ENCODE peak calls at places on chromosomes 2 and 18, in seven cellular contexts. A is lower lobe of right lung, Z is left ventricle myocardium inferior, O is BE2C, Q is WERI-Rb-1, M is HL-60, U is IMR-90. L is an unnamed sample.
A peak's percentile ranks its signal among the peaks of the same experiment; 100 is the strongest.

GRCh38 chr2:121898483-121898882 is 143.0 kb downstream of the TSN start:
- DNase-seq in A (no peak), M (no peak), U (peak; percentile 71), Q (no peak), Z (no peak), O (no peak), L (peak; percentile 43)

GRCh38 chr2:47282621-47283272 is 120.2 kb upstream of the MSH2 start:
- DNase-seq in M (no peak), O (peak; percentile 21), Z (no peak), Q (no peak), U (no peak), A (no peak), L (no peak)

GRCh38 chr2:235005603-235006259 is 53.9 kb downstream of the SH3BP4 start:
- DNase-seq in O (peak; percentile 80), M (no peak), Q (peak; percentile 96), A (no peak), U (no peak), Z (peak; percentile 59), L (no peak)

GRCh38 chr2:237306083-237306786 is 107.7 kb downstream of the COL6A3 start:
- DNase-seq in U (peak; percentile 91), Q (no peak), M (no peak), Z (no peak), O (no peak), A (no peak), L (peak; percentile 83)

GRCh38 chr2:188596054-188596453 is 304.4 kb downstream of the GULP1 start:
- DNase-seq in Z (no peak), O (no peak), A (no peak), Q (no peak), U (peak; percentile 55), M (no peak), L (no peak)

GRCh38 chr2:157404363-157404762 is 39.5 kb downstream of the CYTIP start:
- DNase-seq in M (peak; percentile 29), Q (no peak), U (no peak), A (peak; percentile 24), O (no peak), Z (no peak), L (no peak)

GRCh38 chr2:234203135-234203984 is 152.9 kb downstream of the SPP2 start:
- DNase-seq in O (no peak), Z (no peak), M (no peak), U (peak; percentile 96), Q (no peak), A (no peak), L (peak; percentile 91)

GRCh38 chr2:186459009-186459408 is 27.1 kb upstream of the ZC3H15 start:
- DNase-seq in Z (no peak), U (peak; percentile 28), Q (no peak), A (no peak), O (no peak), M (no peak), L (no peak)

GRCh38 chr2:131493199-131494018 is 1.2 kb upstream of the MZT2A start:
- DNase-seq in O (no peak), M (no peak), Q (no peak), U (no peak), Z (no peak), A (no peak), L (peak; percentile 7)

GRCh38 chr2:168758970-168759820 is 43.2 kb upstream of the NOSTRIN start:
- DNase-seq in M (peak; percentile 20), Q (no peak), O (peak; percentile 22), Z (no peak), U (peak; percentile 59), A (no peak), L (peak; percentile 36)

GRCh38 chr2:174588463-174588862 is 9.1 kb downstream of the WIPF1 start:
- DNase-seq in A (no peak), Z (no peak), M (no peak), U (no peak), O (no peak), Q (no peak), L (no peak)

GRCh38 chr2:191679818-191680600 is 2.1 kb downstream of the NABP1 start:
- DNase-seq in O (no peak), Z (no peak), A (no peak), Q (no peak), M (peak; percentile 55), U (peak; percentile 93), L (no peak)

GRCh38 chr18:25109484-25109883 is 242.5 kb downstream of the ZNF521 start:
- DNase-seq in Q (no peak), O (no peak), M (no peak), Z (no peak), U (peak; percentile 63), A (no peak), L (peak; percentile 14)

GRCh38 chr2:16281451-16282330 is 341.3 kb downstream of the MYCN start:
- DNase-seq in Z (no peak), U (no peak), Q (peak; percentile 79), M (no peak), O (peak; percentile 100), A (no peak), L (no peak)

GRCh38 chr2:25927357-25927756 is 49.1 kb upstream of the ASXL2 start:
- DNase-seq in Z (no peak), M (no peak), Q (no peak), O (no peak), A (no peak), U (no peak), L (no peak)

GRCh38 chr2:150214626-150215025 is 272.8 kb downstream of the RND3 start:
- DNase-seq in Q (no peak), Z (no peak), O (no peak), U (no peak), M (no peak), A (no peak), L (no peak)

GRCh38 chr2:45895477-45895876 is 244.0 kb downstream of the PRKCE start:
- DNase-seq in O (no peak), U (peak; percentile 83), A (no peak), Z (no peak), M (no peak), Q (no peak), L (peak; percentile 16)

GRCh38 chr2:44273076-44273475 is 2.2 kb upstream of the SLC3A1 start:
- DNase-seq in Z (no peak), U (no peak), Q (no peak), M (no peak), A (no peak), O (no peak), L (no peak)

GRCh38 chr18:44130365-44130942 is 550.2 kb upstream of the SETBP1 start:
- DNase-seq in U (peak; percentile 3), Q (peak; percentile 17), M (peak; percentile 8), Z (no peak), O (peak; percentile 28), A (no peak), L (peak; percentile 57)

GRCh38 chr18:76228716-76229115 is 266.3 kb downstream of the ZNF516 start:
- DNase-seq in Q (no peak), U (no peak), O (no peak), Z (no peak), A (no peak), M (no peak), L (no peak)

GRCh38 chr2:236939751-236940229 is 145.9 kb upstream of the COPS8 start:
- DNase-seq in U (no peak), Z (no peak), M (no peak), Q (peak; percentile 84), O (peak; percentile 57), A (no peak), L (no peak)

GRCh38 chr2:174326880-174327558 is 7.7 kb upstream of the SP9 start:
- DNase-seq in Q (no peak), M (no peak), Z (no peak), O (no peak), U (no peak), A (no peak), L (no peak)

GRCh38 chr2:263022-263738 is 652 bp downstream of the SH3YL1 start:
- DNase-seq in A (no peak), O (no peak), U (no peak), Q (no peak), Z (no peak), M (no peak), L (no peak)

GRCh38 chr2:8447610-8448221 is 234.1 kb upstream of the ID2 start:
- DNase-seq in Z (no peak), Q (no peak), A (no peak), M (no peak), O (no peak), U (peak; percentile 63), L (peak; percentile 29)

GRCh38 chr2:79100301-79100700 is 12.5 kb upstream of the REG1B start:
- DNase-seq in Z (no peak), A (no peak), O (no peak), Q (no peak), U (no peak), M (no peak), L (no peak)

GRCh38 chr2:121326628-121327027 is 41.6 kb upstream of the TFCP2L1 start:
- DNase-seq in Z (no peak), M (no peak), U (no peak), O (no peak), Q (no peak), A (no peak), L (no peak)

GRCh38 chr2:69989017-69989416 is 27.6 kb upstream of the ASPRV1 start:
- DNase-seq in Z (no peak), A (no peak), Q (no peak), U (no peak), M (no peak), O (no peak), L (no peak)

DNA sequence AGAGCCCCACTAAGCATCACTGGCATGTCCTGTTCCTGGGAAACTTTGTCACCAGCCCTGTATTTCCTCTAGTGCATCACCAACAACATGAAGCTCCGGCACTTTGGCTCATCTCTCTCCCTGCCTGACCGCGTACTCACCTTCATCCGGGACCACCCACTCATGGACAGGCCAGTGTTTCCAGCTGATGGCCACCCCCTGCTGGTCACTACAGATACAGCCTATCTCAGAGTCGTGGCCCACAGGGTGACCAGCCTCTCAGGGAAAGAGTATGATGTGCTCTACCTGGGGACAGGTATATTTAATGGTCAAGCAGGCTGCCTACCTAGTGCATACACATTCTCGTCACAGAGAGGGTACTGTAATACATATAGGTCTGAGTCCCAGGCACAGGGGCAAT is 21.0 kb downstream of the SEMA4F start:
- DNase-seq in A (no peak), Q (peak; percentile 53), Z (no peak), O (no peak), U (no peak), M (no peak), L (no peak)
- TF ChIP-seq CTCF in A (no peak), Q (peak; percentile 83), Z (no peak), O (no peak), U (peak; percentile 6), M (no peak), L (peak; percentile 48)

GRCh38 chr18:58947136-58947732 is 82.6 kb downstream of the ZNF532 start:
- DNase-seq in O (no peak), Z (no peak), Q (no peak), A (no peak), M (no peak), U (no peak), L (no peak)
- H3K4me3 ChIP-seq in O (no peak overlapping the region), Z (no peak overlapping the region), Q (no peak overlapping the region), A (no peak overlapping the region), M (no peak overlapping the region), U (no peak overlapping the region), L (no peak overlapping the region)

GRCh38 chr2:219542931-219543595 is 546 bp downstream of the CHPF start:
- DNase-seq in A (no peak), U (peak; percentile 16), Z (peak; percentile 33), M (no peak), O (no peak), Q (peak; percentile 64), L (peak; percentile 15)
- TF ChIP-seq CTCF in A (peak; percentile 5), U (no peak), Z (no peak), M (no peak), O (no peak), Q (no peak), L (no peak)

GRCh38 chr18:9612989-9613388 is 1.4 kb downstream of the PPP4R1 start:
- DNase-seq in A (no peak), Q (no peak), Z (no peak), U (no peak), O (no peak), M (no peak), L (no peak)
- H3K4me3 ChIP-seq in A (peak overlapping the region; percentile 77), Q (peak overlapping the region; percentile 95), Z (peak overlapping the region; percentile 82), U (peak overlapping the region; percentile 81), O (peak overlapping the region; percentile 53), M (peak overlapping the region; percentile 86), L (peak overlapping the region; percentile 80)

GRCh38 chr2:190382851-190383250 is 25.3 kb upstream of the MFSD6 start:
- DNase-seq in Z (no peak), M (peak; percentile 21), U (peak; percentile 41), A (no peak), Q (peak; percentile 20), O (no peak), L (peak; percentile 28)
- TF ChIP-seq CTCF in Z (peak; percentile 71), M (no peak), U (peak; percentile 27), A (peak; percentile 51), Q (peak; percentile 63), O (peak; percentile 63), L (peak; percentile 46)